ENCODE peak calls at places on chromosome 1, in nine cellular contexts. O, U, H, T, L, J, P, Z and I are unnamed samples.

GRCh38 chr1:25046194-25046532 is 116.1 kb upstream of the RUNX3 start:
- DNase-seq in O (no peak), U (no peak), H (no peak), T (no peak), L (no peak), J (no peak), P (no peak), Z (no peak), I (no peak)

GRCh38 chr1:76950306-76950705 is 83.0 kb downstream of the ST6GALNAC5 start:
- DNase-seq in O (no peak), U (no peak), H (no peak), T (no peak), L (no peak), J (no peak), P (no peak), Z (no peak), I (no peak)

GRCh38 chr1:54204199-54204598 is 4.2 kb downstream of the MRPL37 start:
- DNase-seq in O (no peak), U (no peak), H (no peak), T (no peak), L (no peak), J (no peak), P (no peak), Z (no peak), I (no peak)

GRCh38 chr1:109199710-109200109 is 14.0 kb upstream of the SARS1 start:
- DNase-seq in O (no peak), U (no peak), H (no peak), T (no peak), L (no peak), J (no peak), P (no peak), Z (no peak), I (no peak)

GRCh38 chr1:201357636-201358348 is 19.7 kb downstream of the TNNT2 start:
- DNase-seq in O (no peak), U (no peak), H (no peak), T (no peak), L (no peak), J (no peak), P (no peak), Z (peak; percentile 16), I (no peak)

GRCh38 chr1:234704106-234704887 is 94.3 kb upstream of the IRF2BP2 start:
- DNase-seq in O (no peak), U (no peak), H (no peak), T (no peak), L (no peak), J (no peak), P (no peak), Z (no peak), I (no peak)

GRCh38 chr1:228876187-228876586 is 140.9 kb downstream of the RHOU start:
- DNase-seq in O (no peak), U (no peak), H (no peak), T (no peak), L (no peak), J (no peak), P (no peak), Z (no peak), I (no peak)

GRCh38 chr1:84944767-84945486 is 51.9 kb upstream of the LPAR3 start:
- DNase-seq in O (peak; percentile 51), U (peak; percentile 62), H (peak; percentile 94), T (peak; percentile 92), L (peak; percentile 45), J (peak; percentile 89), P (peak; percentile 53), Z (peak; percentile 75), I (peak; percentile 81)

GRCh38 chr1:2318294-2319278 is 72.8 kb downstream of the MORN1 start:
- DNase-seq in O (no peak), U (no peak), H (peak; percentile 44), T (no peak), L (no peak), J (no peak), P (no peak), Z (peak; percentile 4), I (no peak)

GRCh38 chr1:32142446-32143301 is 34.8 kb downstream of the KPNA6 start:
- DNase-seq in O (no peak), U (no peak), H (peak; percentile 66), T (peak; percentile 28), L (no peak), J (no peak), P (no peak), Z (peak; percentile 83), I (peak; percentile 46)

GRCh38 chr1:234322979-234323378 is 50.3 kb upstream of the COA6 start:
- DNase-seq in O (no peak), U (peak; percentile 76), H (no peak), T (no peak), L (peak; percentile 79), J (peak; percentile 19), P (no peak), Z (peak; percentile 70), I (no peak)

GRCh38 chr1:65425697-65426096 is 5.2 kb downstream of the LEPR start:
- DNase-seq in O (no peak), U (no peak), H (peak; percentile 91), T (peak; percentile 86), L (no peak), J (peak; percentile 92), P (no peak), Z (no peak), I (peak; percentile 67)

GRCh38 chr1:225735252-225736149 is 42.1 kb upstream of the SRP9 start:
- DNase-seq in O (no peak), U (no peak), H (peak; percentile 94), T (peak; percentile 96), L (no peak), J (peak; percentile 99), P (no peak), Z (peak; percentile 83), I (peak; percentile 89)

GRCh38 chr1:100469578-100469977 is 68.4 kb upstream of the GPR88 start:
- DNase-seq in O (no peak), U (no peak), H (no peak), T (no peak), L (no peak), J (no peak), P (no peak), Z (peak; percentile 47), I (no peak)

GRCh38 chr1:215160351-215160750 is 77.8 kb downstream of the KCNK2 start:
- DNase-seq in O (no peak), U (no peak), H (no peak), T (no peak), L (no peak), J (no peak), P (no peak), Z (no peak), I (no peak)

GRCh38 chr1:98323396-98323795 is 338.1 kb upstream of the SNX7 start:
- DNase-seq in O (no peak), U (no peak), H (peak; percentile 58), T (peak; percentile 80), L (no peak), J (peak; percentile 83), P (no peak), Z (peak; percentile 15), I (peak; percentile 78)

GRCh38 chr1:37394574-37395464 is 79.6 kb upstream of the ZC3H12A start:
- DNase-seq in O (no peak), U (no peak), H (no peak), T (no peak), L (peak; percentile 32), J (peak; percentile 40), P (no peak), Z (peak; percentile 74), I (no peak)

GRCh38 chr1:156643266-156644092 is 1.6 kb downstream of the BCAN start:
- DNase-seq in O (no peak), U (peak; percentile 39), H (no peak), T (no peak), L (no peak), J (no peak), P (no peak), Z (no peak), I (no peak)

GRCh38 chr1:59742526-59742925 is 72.2 kb upstream of the HOOK1 start:
- DNase-seq in O (no peak), U (no peak), H (no peak), T (no peak), L (no peak), J (no peak), P (no peak), Z (no peak), I (no peak)

GRCh38 chr1:58966917-58967733 is 183.3 kb upstream of the JUN start:
- DNase-seq in O (no peak), U (no peak), H (no peak), T (no peak), L (no peak), J (no peak), P (no peak), Z (no peak), I (no peak)

GRCh38 chr1:19197849-19198248 is 12.2 kb downstream of the UBR4 start:
- DNase-seq in O (no peak), U (no peak), H (no peak), T (no peak), L (no peak), J (no peak), P (no peak), Z (no peak), I (no peak)

GRCh38 chr1:3350441-3351261 is 103.8 kb upstream of the ARHGEF16 start:
- DNase-seq in O (no peak), U (no peak), H (peak; percentile 59), T (no peak), L (no peak), J (no peak), P (peak; percentile 82), Z (no peak), I (no peak)

GRCh38 chr1:19439464-19440171 is 45.7 kb downstream of the CAPZB start:
- DNase-seq in O (peak; percentile 11), U (no peak), H (peak; percentile 66), T (no peak), L (no peak), J (peak; percentile 27), P (peak; percentile 46), Z (peak; percentile 8), I (no peak)

GRCh38 chr1:37476087-37476452 is 1.7 kb downstream of the ZC3H12A start:
- DNase-seq in O (no peak), U (no peak), H (no peak), T (no peak), L (no peak), J (no peak), P (no peak), Z (no peak), I (no peak)

GRCh38 chr1:182331412-182331811 is 60.2 kb downstream of the GLUL start:
- DNase-seq in O (no peak), U (no peak), H (no peak), T (no peak), L (no peak), J (no peak), P (no peak), Z (no peak), I (no peak)

GRCh38 chr1:221856188-221857093 is 114.6 kb upstream of the DUSP10 start:
- DNase-seq in O (no peak), U (no peak), H (no peak), T (no peak), L (no peak), J (no peak), P (no peak), Z (no peak), I (no peak)

GRCh38 chr1:34186741-34187494 is 10.2 kb downstream of the C1orf94 start:
- DNase-seq in O (no peak), U (no peak), H (no peak), T (no peak), L (no peak), J (no peak), P (no peak), Z (no peak), I (no peak)

GRCh38 chr1:51986718-51987117 is 3.8 kb downstream of the RAB3B start:
- DNase-seq in O (no peak), U (no peak), H (no peak), T (no peak), L (peak; percentile 30), J (no peak), P (no peak), Z (peak; percentile 84), I (no peak)

GRCh38 chr1:218521414-218522169 is 176.5 kb downstream of the TGFB2 start:
- DNase-seq in O (no peak), U (peak; percentile 67), H (no peak), T (no peak), L (peak; percentile 19), J (peak; percentile 44), P (no peak), Z (peak; percentile 84), I (no peak)

GRCh38 chr1:213530607-213531320 is 457.0 kb upstream of the PROX1 start:
- DNase-seq in O (no peak), U (no peak), H (no peak), T (no peak), L (no peak), J (no peak), P (no peak), Z (no peak), I (no peak)

GRCh38 chr1:225508538-225509375 is 80.9 kb upstream of the LBR start:
- DNase-seq in O (no peak), U (no peak), H (peak; percentile 96), T (peak; percentile 88), L (no peak), J (peak; percentile 97), P (peak; percentile 35), Z (peak; percentile 79), I (peak; percentile 96)